ENCODE peak calls at places on chromosomes 5 and 9, in four cellular contexts. D, Q, X and T are unnamed samples. For H3K9me3, the result is how much of the 10 kb centered on the place peaks cover.

GRCh38 chr9:132794730-132795380 is 83.2 kb downstream of the AK8 start:
- DNase-seq in D (no peak), Q (no peak), X (no peak), T (no peak)

GRCh38 chr9:2872307-2872940 is 28.5 kb upstream of the PUM3 start:
- DNase-seq in D (no peak), Q (peak), X (no peak), T (no peak)

GRCh38 chr9:127742435-127743088 is 7.5 kb upstream of the TOR2A start:
- DNase-seq in D (no peak), Q (peak), X (no peak), T (peak)

GRCh38 chr5:36090033-36090432 is 23.4 kb upstream of the UGT3A2 start:
- DNase-seq in D (no peak), Q (no peak), X (no peak), T (no peak)

GRCh38 chr5:171412186-171412585 is 7.3 kb upstream of the FGF18 start:
- DNase-seq in D (no peak), Q (no peak), X (no peak), T (no peak)

GRCh38 chr9:8745347-8745746 is 945.8 kb upstream of the DMAC1 start:
- DNase-seq in D (no peak), Q (no peak), X (no peak), T (no peak)

GRCh38 chr9:93673271-93673843 is 97.0 kb downstream of the PHF2 start:
- DNase-seq in D (peak), Q (no peak), X (peak), T (peak)

GRCh38 chr5:13878357-13878756 is 66.1 kb downstream of the DNAH5 start:
- DNase-seq in D (no peak), Q (no peak), X (no peak), T (no peak)

GRCh38 chr9:7169717-7170348 is 412.1 kb downstream of the KDM4C start:
- DNase-seq in D (no peak), Q (no peak), X (no peak), T (no peak)

GRCh38 chr5:179827684-179828083 is 7.0 kb downstream of the SQSTM1 start:
- DNase-seq in D (no peak), Q (no peak), X (peak), T (no peak)

GRCh38 chr9:89502038-89502601 is 4.2 kb upstream of the SEMA4D start:
- DNase-seq in D (no peak), Q (no peak), X (no peak), T (no peak)

GRCh38 chr5:170307575-170308465 is 10.2 kb upstream of the LCP2 start:
- DNase-seq in D (peak), Q (peak), X (peak), T (peak)

GRCh38 chr5:40410231-40410861 is 269.4 kb upstream of the PTGER4 start:
- DNase-seq in D (peak), Q (no peak), X (no peak), T (no peak)

GRCh38 chr5:93790401-93790800 is 49.0 kb upstream of the POU5F2 start:
- DNase-seq in D (no peak), Q (no peak), X (no peak), T (no peak)

DNA sequence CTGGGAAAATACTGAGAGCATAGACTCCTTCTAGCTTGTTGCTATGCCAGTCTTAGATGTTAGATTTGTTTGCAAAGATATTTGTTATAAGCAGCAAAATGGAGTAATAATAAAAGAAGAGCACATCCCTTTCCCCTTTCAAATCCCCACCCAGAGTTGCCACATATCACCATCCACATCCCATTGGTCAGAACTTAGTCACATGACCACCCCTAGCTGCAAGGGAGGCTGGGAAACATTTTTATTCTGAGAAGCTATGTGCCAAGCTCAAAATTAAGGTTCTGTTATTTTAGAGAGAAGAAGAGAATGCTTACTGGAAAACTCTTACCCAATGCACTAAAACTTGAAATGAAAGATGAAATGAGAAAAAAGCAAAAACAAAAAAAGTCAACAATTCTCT is 193.9 kb upstream of the MVB12B start:
- DNase-seq in D (no peak), Q (no peak), X (no peak), T (no peak)
- H3K9me3 ChIP-seq in D (under half), Q (under half), X (under half), T (under half)

GRCh38 chr5:1216211-1216917 is 8.8 kb upstream of the SLC6A18 start:
- DNase-seq in D (no peak), Q (no peak), X (no peak), T (peak)
- H3K9me3 ChIP-seq in D (under half), Q (under half), X (under half), T (under half)

GRCh38 chr9:91929331-91929730 is 20.7 kb downstream of the ROR2 start:
- DNase-seq in D (no peak), Q (no peak), X (no peak), T (no peak)
- H3K9me3 ChIP-seq in D (under half), Q (under half), X (half or more), T (under half)

DNA sequence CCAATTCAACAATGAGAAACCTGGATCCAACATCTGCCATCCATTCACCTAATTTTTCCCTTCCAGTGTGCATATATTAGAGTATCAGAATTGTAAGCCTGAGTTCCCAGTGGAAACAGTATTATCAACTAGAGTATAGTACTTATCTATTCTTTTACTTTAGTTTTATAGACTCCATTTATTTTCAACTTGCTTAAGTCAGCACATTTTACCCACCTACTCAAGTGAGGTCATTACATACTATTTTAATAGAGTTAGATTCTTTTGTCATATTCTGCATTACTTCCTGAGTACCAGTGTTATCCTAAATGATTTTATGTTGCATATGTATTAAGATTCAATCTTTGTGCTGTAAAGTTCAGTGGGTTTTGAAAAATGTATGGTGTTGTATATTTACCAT is 1393.3 kb downstream of the MAT2B start:
- DNase-seq in D (no peak), Q (no peak), X (no peak), T (no peak)
- H3K9me3 ChIP-seq in D (under half), Q (under half), X (under half), T (under half)

GRCh38 chr5:96432245-96433065 is 593 bp downstream of the PCSK1 start:
- DNase-seq in D (no peak), Q (no peak), X (no peak), T (peak)

GRCh38 chr5:96425436-96425835 is 7.6 kb downstream of the PCSK1 start:
- DNase-seq in D (no peak), Q (no peak), X (no peak), T (no peak)

GRCh38 chr5:96431376-96432244 is 1.4 kb downstream of the PCSK1 start:
- DNase-seq in D (peak), Q (no peak), X (no peak), T (peak)

GRCh38 chr5:96426831-96427230 is 6.2 kb downstream of the PCSK1 start:
- DNase-seq in D (no peak), Q (no peak), X (no peak), T (no peak)

GRCh38 chr5:96427823-96428222 is 5.2 kb downstream of the PCSK1 start:
- DNase-seq in D (no peak), Q (no peak), X (no peak), T (no peak)
- H3K9me3 ChIP-seq in D (under half), Q (under half), X (under half), T (under half)

GRCh38 chr9:12141422-12141821 is 551.8 kb upstream of the TYRP1 start:
- DNase-seq in D (no peak), Q (no peak), X (no peak), T (no peak)
- H3K9me3 ChIP-seq in D (under half), Q (under half), X (half or more), T (under half)

GRCh38 chr9:87635656-87636501 is 90.0 kb upstream of the CTSL start:
- DNase-seq in D (no peak), Q (no peak), X (no peak), T (no peak)
- H3K9me3 ChIP-seq in D (under half), Q (under half), X (under half), T (under half)